ENCODE peak calls at places on chromosome 10, in seven cellular contexts. R is A549, L is HepG2, Y is body of pancreas, F is HCT116, U is transverse colon, H is esophagus squamous epithelium. B is an unnamed sample.

GRCh38 chr10:52615756-52616419 is 156.7 kb downstream of the MBL2 start:
- DNase-seq in R (no peak), L (no peak), Y (no peak), F (no peak), U (no peak), H (no peak), B (no peak)

GRCh38 chr10:1126461-1126860 is 70.3 kb downstream of the WDR37 start:
- DNase-seq in R (no peak), L (no peak), Y (no peak), F (no peak), U (no peak), H (no peak), B (no peak)

GRCh38 chr10:80289451-80290287 is at the start of gene MAT1A:
- DNase-seq in R (peak; percentile 36), L (peak; percentile 84), Y (peak; percentile 89), F (peak; percentile 74), U (peak; percentile 30), H (no peak), B (no peak)

GRCh38 chr10:76337641-76338040 is 906.2 kb downstream of the LRMDA start:
- DNase-seq in R (no peak), L (no peak), Y (no peak), F (no peak), U (no peak), H (no peak), B (no peak)

GRCh38 chr10:69345402-69345801 is 67.1 kb downstream of the HK1 start:
- DNase-seq in R (no peak), L (no peak), Y (peak; percentile 25), F (no peak), U (no peak), H (no peak), B (no peak)

GRCh38 chr10:52683776-52684175 is 88.8 kb downstream of the MBL2 start:
- DNase-seq in R (no peak), L (no peak), Y (no peak), F (no peak), U (no peak), H (no peak), B (no peak)

GRCh38 chr10:7533657-7534479 is 123.0 kb upstream of the SFMBT2 start:
- DNase-seq in R (no peak), L (no peak), Y (no peak), F (no peak), U (no peak), H (no peak), B (no peak)

GRCh38 chr10:116263870-116264269 is 9.1 kb downstream of the GFRA1 start:
- DNase-seq in R (no peak), L (no peak), Y (no peak), F (no peak), U (no peak), H (no peak), B (no peak)

GRCh38 chr10:115045516-115045915 is 47.6 kb upstream of the ATRNL1 start:
- DNase-seq in R (no peak), L (no peak), Y (peak; percentile 18), F (no peak), U (no peak), H (no peak), B (no peak)

GRCh38 chr10:23293145-23293724 is 51.4 kb downstream of the C10orf67 start:
- DNase-seq in R (peak; percentile 44), L (peak; percentile 53), Y (peak; percentile 72), F (peak; percentile 33), U (no peak), H (no peak), B (peak; percentile 9)

GRCh38 chr10:48469516-48470020 is 135.3 kb downstream of the ARHGAP22 start:
- DNase-seq in R (no peak), L (no peak), Y (no peak), F (no peak), U (no peak), H (no peak), B (no peak)

GRCh38 chr10:85224366-85224960 is 896.1 kb downstream of the CCSER2 start:
- DNase-seq in R (no peak), L (peak; percentile 4), Y (no peak), F (no peak), U (no peak), H (no peak), B (no peak)

GRCh38 chr10:84191106-84191505 is 3.2 kb upstream of the CDHR1 start:
- DNase-seq in R (no peak), L (no peak), Y (no peak), F (no peak), U (peak; percentile 6), H (no peak), B (no peak)

GRCh38 chr10:77182803-77183202 is 454.8 kb downstream of the KCNMA1 start:
- DNase-seq in R (no peak), L (no peak), Y (no peak), F (no peak), U (no peak), H (no peak), B (no peak)

GRCh38 chr10:46223064-46223480 is 63.7 kb upstream of the ANTXRL start:
- DNase-seq in R (peak; percentile 38), L (no peak), Y (no peak), F (no peak), U (no peak), H (no peak), B (no peak)

GRCh38 chr10:118960166-118961090 is 69.1 kb upstream of the NANOS1 start:
- DNase-seq in R (no peak), L (no peak), Y (peak; percentile 22), F (no peak), U (no peak), H (no peak), B (no peak)

GRCh38 chr10:6400331-6400730 is 179.7 kb downstream of the PRKCQ start:
- DNase-seq in R (no peak), L (no peak), Y (peak; percentile 60), F (no peak), U (no peak), H (no peak), B (no peak)

GRCh38 chr10:15461353-15462108 is 90.4 kb upstream of the FAM171A1 start:
- DNase-seq in R (peak; percentile 73), L (no peak), Y (peak; percentile 44), F (peak; percentile 22), U (peak; percentile 18), H (no peak), B (no peak)

GRCh38 chr10:82736305-82736704 is 861.3 kb downstream of the NRG3 start:
- DNase-seq in R (no peak), L (no peak), Y (no peak), F (no peak), U (no peak), H (no peak), B (no peak)

GRCh38 chr10:124001391-124002260 is 91.8 kb downstream of the CHST15 start:
- DNase-seq in R (no peak), L (no peak), Y (no peak), F (no peak), U (no peak), H (no peak), B (peak; percentile 2)

GRCh38 chr10:59865101-59865500 is 41.3 kb downstream of the CCDC6 start:
- DNase-seq in R (peak; percentile 23), L (peak; percentile 33), Y (peak; percentile 79), F (peak; percentile 40), U (peak; percentile 69), H (no peak), B (no peak)

GRCh38 chr10:102744374-102745051 is 765 bp downstream of the WBP1L start:
- DNase-seq in R (no peak), L (no peak), Y (peak; percentile 28), F (no peak), U (no peak), H (no peak), B (no peak)
- TF ChIP-seq POLR2A in R (no peak), L (no peak), Y (no peak), F (no peak), U (no peak), H (no peak), B (peak; percentile 72)

DNA sequence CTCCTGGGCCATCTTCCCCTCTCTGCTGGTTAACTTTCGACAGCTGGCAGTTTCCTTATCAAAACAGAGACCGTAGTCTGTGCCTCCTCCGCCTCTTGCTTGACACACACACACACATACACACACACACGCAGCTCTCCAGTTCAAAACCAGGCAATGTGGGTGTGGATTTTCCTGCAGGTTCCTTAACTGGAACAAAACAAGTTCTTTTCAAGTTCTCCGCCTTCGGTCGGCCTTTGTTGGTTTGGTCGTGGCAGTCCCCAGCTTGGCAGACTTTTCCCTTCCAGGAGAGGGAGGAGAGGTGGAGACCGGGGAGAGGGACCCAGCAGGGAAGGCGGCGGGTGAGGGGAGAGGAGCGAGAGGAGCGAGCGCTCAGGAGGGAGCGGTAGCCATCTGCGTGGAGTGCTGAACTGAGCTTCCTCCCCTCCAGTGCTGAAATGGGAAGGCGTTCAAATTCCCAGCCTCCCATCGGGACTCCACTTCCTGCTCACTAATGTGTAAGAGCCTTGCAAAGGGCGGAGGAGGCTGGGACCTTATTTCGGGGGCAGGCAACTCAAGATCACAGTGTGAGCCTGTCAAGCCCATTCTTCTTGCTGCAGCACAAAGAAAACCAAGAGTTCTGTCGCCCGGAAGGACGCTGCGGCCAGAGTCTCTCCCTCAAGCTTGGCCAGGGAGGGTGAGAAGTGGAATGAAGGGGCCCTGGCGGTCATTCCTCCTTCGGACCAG is 120.6 kb downstream of the PRPF18 start:
- DNase-seq in R (peak; percentile 61), L (peak; percentile 11), Y (peak; percentile 84), F (no peak), U (peak; percentile 75), H (no peak), B (no peak)
- TF ChIP-seq POLR2A in R (peak; percentile 34), L (no peak), Y (peak; percentile 79), F (no peak), U (no peak), H (no peak), B (peak; percentile 19)

GRCh38 chr10:131204406-131205152 is 106.9 kb downstream of the TCERG1L start:
- DNase-seq in R (no peak), L (no peak), Y (no peak), F (no peak), U (no peak), H (no peak), B (no peak)
- TF ChIP-seq POLR2A in R (no peak), L (no peak), Y (no peak), F (no peak), U (no peak), H (no peak), B (no peak)

GRCh38 chr10:43867667-43868361 is 219.1 kb upstream of the ZNF32 start:
- DNase-seq in R (no peak), L (peak; percentile 25), Y (no peak), F (no peak), U (no peak), H (no peak), B (no peak)
- TF ChIP-seq POLR2A in R (no peak), L (no peak), Y (no peak), F (no peak), U (no peak), H (no peak), B (no peak)

GRCh38 chr10:99926925-99927718 is 82.6 kb downstream of the DNMBP start:
- DNase-seq in R (peak; percentile 34), L (peak; percentile 15), Y (peak; percentile 64), F (no peak), U (peak; percentile 76), H (no peak), B (no peak)
- TF ChIP-seq POLR2A in R (no peak), L (no peak), Y (no peak), F (no peak), U (peak; percentile 45), H (no peak), B (no peak)